ENCODE peak calls at places on chromosome 22, in nine cellular contexts. M is epithelial cell of esophagus; U is M059J; F is activated T-helper 1 cell treated with anti-CD3 and anti-CD28 coated beads, Interleukin-12 subunit alpha, Interleukin-12 subunit beta, Interleukin-2, Interleukin-4 antibody, amounts not matched to agents 30 ng/mL and 10 ng/mL and 1 ng/mL, durations not matched to agents 14 hours and 24 hours and 36 hours; I is renal cortical epithelial cell; V is stimulated activated CD4-positive, alpha-beta T cell treated with anti-CD3 and anti-CD28 coated beads, TNF-alpha, amount 100 ng/mL, for 24 hours; G is astrocyte of the hippocampus; L is heart right ventricle; X is uterus. W is an unnamed sample.

GRCh38 chr22:20566420-20567260 is 59.2 kb downstream of the MED15 start:
- DNase-seq in G (peak; percentile 82), M (peak; percentile 83), L (no peak), F (no peak), V (no peak), U (peak; percentile 86), I (peak; percentile 82), X (peak; percentile 70), W (no peak)

GRCh38 chr22:42360348-42360747 is 71.9 kb downstream of the NFAM1 start:
- DNase-seq in L (no peak), I (no peak), F (no peak), U (no peak), X (no peak), G (no peak), V (no peak), M (no peak), W (no peak)

GRCh38 chr22:28547132-28547842 is 132.4 kb downstream of the TTC28 start:
- DNase-seq in I (no peak), V (no peak), F (no peak), L (no peak), G (peak; percentile 9), U (peak; percentile 54), X (no peak), M (peak; percentile 22), W (peak; percentile 16)

GRCh38 chr22:19923914-19924513 is 17.6 kb upstream of the COMT start:
- DNase-seq in I (no peak), L (no peak), G (no peak), F (no peak), X (no peak), M (no peak), U (no peak), V (no peak), W (no peak)

GRCh38 chr22:35638408-35638807 is 9.8 kb upstream of the APOL6 start:
- DNase-seq in L (peak; percentile 93), V (no peak), F (no peak), I (no peak), X (peak; percentile 91), M (no peak), G (peak; percentile 39), U (peak; percentile 26), W (peak; percentile 71)

GRCh38 chr22:38193580-38193979 is 8.2 kb upstream of the MAFF start:
- DNase-seq in M (no peak), X (no peak), G (no peak), F (no peak), L (peak; percentile 61), I (no peak), V (no peak), U (no peak), W (no peak)

GRCh38 chr22:38454361-38455062 is 487 bp downstream of the KCNJ4 start:
- DNase-seq in F (no peak), M (no peak), L (no peak), I (no peak), G (no peak), V (no peak), U (no peak), X (no peak), W (no peak)

GRCh38 chr22:43867839-43868652 is 5.7 kb upstream of the SULT4A1 start:
- DNase-seq in M (peak; percentile 72), G (peak; percentile 88), V (no peak), X (no peak), F (peak; percentile 9), L (peak; percentile 71), U (peak; percentile 40), I (peak; percentile 40), W (peak; percentile 93)

GRCh38 chr22:28283025-28283654 is 364.1 kb upstream of the PITPNB start:
- DNase-seq in U (peak; percentile 35), L (no peak), F (no peak), M (no peak), V (no peak), G (peak; percentile 58), I (no peak), X (no peak), W (no peak)

GRCh38 chr22:19718255-19719054 is 4.2 kb downstream of the SEPTIN5 start:
- DNase-seq in L (no peak), M (no peak), V (no peak), F (no peak), X (no peak), G (peak; percentile 18), U (no peak), I (no peak), W (no peak)

GRCh38 chr22:42688241-42688913 is 32.3 kb downstream of the A4GALT start:
- DNase-seq in L (peak; percentile 86), G (peak; percentile 90), V (no peak), F (no peak), M (peak; percentile 92), X (peak; percentile 94), U (peak; percentile 92), I (peak; percentile 97), W (peak; percentile 98)

GRCh38 chr22:24486501-24486921 is 8.6 kb upstream of the UPB1 start:
- DNase-seq in I (peak; percentile 72), L (no peak), F (peak; percentile 17), M (peak; percentile 70), V (no peak), U (peak; percentile 89), G (peak; percentile 55), X (no peak), W (no peak)

GRCh38 chr22:20889025-20889704 is 28.0 kb upstream of the CRKL start:
- DNase-seq in X (no peak), U (no peak), L (no peak), V (no peak), G (no peak), I (no peak), F (no peak), M (no peak), W (no peak)

GRCh38 chr22:22810018-22810427 is 77.6 kb upstream of the IGLL5 start:
- DNase-seq in M (peak; percentile 21), G (peak; percentile 23), U (peak; percentile 5), F (peak; percentile 45), L (peak; percentile 40), V (no peak), I (no peak), X (no peak), W (peak; percentile 81)

GRCh38 chr22:24954114-24954463 is 1.6 kb downstream of the KIAA1671 start:
- DNase-seq in F (no peak), L (no peak), M (no peak), X (no peak), G (peak; percentile 41), U (peak; percentile 15), I (peak; percentile 65), V (no peak), W (peak; percentile 55)

GRCh38 chr22:47376901-47377520 is 614.6 kb downstream of the TBC1D22A start:
- DNase-seq in G (no peak), F (no peak), M (no peak), U (no peak), V (no peak), I (no peak), L (no peak), X (no peak), W (no peak)

GRCh38 chr22:45934659-45935341 is 42.2 kb downstream of the WNT7B start:
- DNase-seq in F (no peak), L (peak; percentile 35), U (peak; percentile 98), X (peak; percentile 28), V (no peak), G (peak; percentile 93), M (peak; percentile 99), I (peak; percentile 98), W (peak; percentile 45)

GRCh38 chr22:22348127-22348814 is 103.7 kb downstream of the VPREB1 start:
- DNase-seq in V (no peak), I (peak; percentile 4), M (peak; percentile 7), X (no peak), L (no peak), F (no peak), G (no peak), U (no peak), W (peak; percentile 48)

GRCh38 chr22:20885557-20886323 is 26.9 kb downstream of the SNAP29 start:
- DNase-seq in V (no peak), L (peak; percentile 77), U (peak; percentile 63), M (peak; percentile 82), G (peak; percentile 90), X (peak; percentile 70), F (peak; percentile 12), I (peak; percentile 71), W (peak; percentile 89)

GRCh38 chr22:38397189-38398097 is 57.6 kb downstream of the KCNJ4 start:
- DNase-seq in G (peak; percentile 49), I (no peak), X (peak; percentile 48), U (peak; percentile 28), V (no peak), L (peak; percentile 70), F (no peak), M (peak; percentile 60), W (peak; percentile 55)

GRCh38 chr22:39230261-39231196 is 14.3 kb downstream of the PDGFB start:
- DNase-seq in I (no peak), L (peak; percentile 33), X (no peak), M (no peak), G (no peak), U (no peak), V (no peak), F (no peak), W (peak; percentile 68)

W was measured in left kidney.